ENCODE peak calls at places on chromosomes 11 and 22, in six cellular contexts. K, E, S, U, H and C are unnamed samples.

GRCh38 chr11:2518983-2519340 is 74.2 kb downstream of the KCNQ1 start:
- DNase-seq in K (no peak), E (no peak), S (peak), U (peak), H (peak), C (peak)

GRCh38 chr22:35367331-35367886 is 13.5 kb upstream of the HMOX1 start:
- DNase-seq in K (no peak), E (no peak), S (no peak), U (no peak), H (no peak), C (no peak)

GRCh38 chr11:113446112-113446511 is 29.1 kb downstream of the DRD2 start:
- DNase-seq in K (no peak), E (no peak), S (no peak), U (no peak), H (no peak), C (no peak)

GRCh38 chr11:47233989-47234668 is 14.5 kb downstream of the ACP2 start:
- DNase-seq in K (no peak), E (peak), S (no peak), U (no peak), H (no peak), C (no peak)

GRCh38 chr11:76680517-76681425 is 10.2 kb upstream of the LRRC32 start:
- DNase-seq in K (peak), E (peak), S (no peak), U (peak), H (peak), C (peak)

GRCh38 chr11:64146036-64146943 is 19.6 kb downstream of the MACROD1 start:
- DNase-seq in K (peak), E (peak), S (no peak), U (peak), H (no peak), C (no peak)

GRCh38 chr11:13939952-13940610 is 22.4 kb upstream of the SPON1 start:
- DNase-seq in K (no peak), E (no peak), S (no peak), U (no peak), H (peak), C (no peak)

GRCh38 chr11:112024178-112024777 is 930 bp upstream of the DLAT start:
- DNase-seq in K (peak), E (peak), S (no peak), U (no peak), H (no peak), C (no peak)

GRCh38 chr11:134142536-134142935 is 73.7 kb downstream of the JAM3 start:
- DNase-seq in K (no peak), E (no peak), S (no peak), U (no peak), H (no peak), C (no peak)

GRCh38 chr11:86152006-86152862 is 83.3 kb upstream of the PICALM start:
- DNase-seq in K (no peak), E (no peak), S (no peak), U (no peak), H (no peak), C (no peak)

GRCh38 chr11:17992916-17993315 is 19.9 kb downstream of the SERGEF start:
- DNase-seq in K (no peak), E (no peak), S (no peak), U (no peak), H (no peak), C (no peak)

GRCh38 chr11:17987826-17988225 is 25.0 kb downstream of the SERGEF start:
- DNase-seq in K (no peak), E (no peak), S (no peak), U (no peak), H (no peak), C (no peak)

GRCh38 chr11:17989306-17989705 is 23.5 kb downstream of the SERGEF start:
- DNase-seq in K (no peak), E (no peak), S (no peak), U (no peak), H (no peak), C (no peak)

GRCh38 chr11:17988465-17988864 is 24.4 kb downstream of the SERGEF start:
- DNase-seq in K (no peak), E (no peak), S (no peak), U (no peak), H (no peak), C (no peak)

GRCh38 chr11:17991799-17992433 is 20.9 kb downstream of the SERGEF start:
- DNase-seq in K (peak), E (peak), S (no peak), U (peak), H (no peak), C (no peak)
- TF ChIP-seq POLR2AphosphoS5 in K (no peak), E (no peak), S (no peak), U (no peak), H (no peak), C (no peak)

GRCh38 chr11:69787906-69788305 is 12.8 kb upstream of the FGF4 start:
- DNase-seq in K (no peak), E (no peak), S (no peak), U (no peak), H (no peak), C (no peak)
- TF ChIP-seq POLR2AphosphoS5 in K (no peak), E (no peak), S (no peak), U (no peak), H (no peak), C (no peak)

DNA sequence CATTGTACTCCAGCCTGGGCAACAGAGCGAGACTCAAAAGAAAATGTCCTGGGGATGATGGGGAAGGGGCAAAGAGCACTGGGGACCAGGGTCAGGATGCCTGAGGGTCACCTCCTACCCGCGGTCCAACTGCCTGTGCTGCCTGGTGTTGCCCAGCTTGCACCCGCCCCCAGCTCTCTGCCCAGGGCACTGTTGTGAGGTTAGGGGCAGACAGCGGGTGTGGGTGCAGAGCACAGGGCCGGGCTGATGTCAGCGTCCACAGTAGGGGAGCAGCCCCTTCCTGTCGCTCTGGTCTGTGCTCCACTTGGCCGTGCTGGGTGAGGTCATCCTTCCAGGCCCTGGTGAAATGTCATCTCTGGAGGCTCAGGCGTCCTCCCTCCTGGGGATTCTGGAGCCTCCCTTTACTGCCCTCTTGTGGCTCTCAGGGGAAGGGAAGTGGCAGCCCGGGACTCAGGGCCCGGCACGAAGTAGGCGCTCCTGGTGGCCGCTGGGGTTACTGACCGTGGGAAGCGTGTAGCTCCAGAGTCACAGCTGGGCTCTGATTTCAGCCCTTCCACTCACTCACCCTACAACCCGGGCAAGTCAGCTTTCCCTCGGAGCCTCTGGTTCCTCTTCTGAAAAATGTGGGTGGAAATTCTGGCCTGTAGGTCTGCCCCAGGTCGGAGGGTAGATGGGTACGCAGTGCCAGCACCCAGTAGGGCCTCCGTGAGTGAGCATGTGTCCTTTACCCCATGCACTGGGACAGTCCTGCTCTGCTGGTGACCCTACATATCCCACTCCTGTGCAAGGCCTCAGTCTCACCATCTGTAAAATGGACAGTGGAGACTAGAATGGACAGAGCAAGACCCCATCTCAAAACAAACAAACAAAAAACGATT is 17.3 kb upstream of the PRR5 start:
- DNase-seq in K (peak), E (peak), S (peak), U (peak), H (no peak), C (peak)
- TF ChIP-seq POLR2AphosphoS5 in K (no peak), E (no peak), S (peak), U (peak), H (no peak), C (no peak)

DNA sequence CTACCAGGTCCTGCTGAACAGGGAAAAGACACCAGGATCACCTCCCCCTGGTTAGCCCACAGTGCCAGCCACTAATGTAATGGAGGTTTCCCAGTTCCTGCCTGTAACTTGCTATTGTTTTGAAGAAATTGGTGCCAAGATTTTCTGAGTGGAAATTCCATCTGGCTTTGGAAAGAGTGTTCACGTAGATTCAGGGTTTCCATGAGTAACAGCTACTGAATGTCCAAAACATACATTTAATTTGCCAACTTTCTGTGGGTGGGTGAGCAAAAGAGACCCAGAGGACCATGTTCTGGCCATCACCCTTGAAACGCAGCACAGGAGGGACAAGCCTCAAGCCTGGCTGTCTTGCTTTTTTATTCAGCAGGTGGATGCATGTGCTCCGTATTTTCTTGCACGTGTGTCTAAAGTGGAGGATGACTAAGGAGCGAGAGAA is 8.8 kb upstream of the DKK3 start:
- DNase-seq in K (no peak), E (no peak), S (no peak), U (no peak), H (no peak), C (no peak)
- TF ChIP-seq POLR2AphosphoS5 in K (no peak), E (no peak), S (no peak), U (no peak), H (no peak), C (peak)

GRCh38 chr11:36467913-36468312 is 42.2 kb downstream of the TRAF6 start:
- DNase-seq in K (no peak), E (peak), S (no peak), U (no peak), H (no peak), C (no peak)
- TF ChIP-seq POLR2AphosphoS5 in K (no peak), E (no peak), S (no peak), U (no peak), H (no peak), C (no peak)